ENCODE peak calls at places on chromosomes 1 and 21, in eight cellular contexts. C is NCI-H460; J is effector CD4-positive, alpha-beta T cell; Z is upper lobe of right lung; L is left colon; G is astrocyte of the cerebellum; O is HuH-7.5; I is tibial artery. N is an unnamed sample.

GRCh38 chr1:224791362-224791941 is 138.0 kb upstream of the DNAH14 start:
- DNase-seq in Z (no peak), J (no peak), O (no peak), C (no peak), I (no peak), G (no peak), L (no peak), N (no peak)

GRCh38 chr1:59879556-59879955 is 47.0 kb downstream of the CYP2J2 start:
- DNase-seq in L (peak), I (peak), C (peak), J (no peak), Z (no peak), O (peak), G (peak), N (no peak)

GRCh38 chr1:219027161-219027673 is 146.5 kb upstream of the LYPLAL1 start:
- DNase-seq in O (no peak), Z (no peak), C (no peak), J (no peak), L (no peak), G (no peak), I (no peak), N (no peak)

GRCh38 chr1:178267646-178268094 is 173.8 kb downstream of the RASAL2 start:
- DNase-seq in L (no peak), G (no peak), O (no peak), C (no peak), Z (no peak), I (no peak), J (no peak), N (no peak)

GRCh38 chr1:33560680-33561079 is 88.2 kb downstream of the ZSCAN20 start:
- DNase-seq in J (no peak), O (no peak), Z (no peak), G (no peak), L (no peak), C (no peak), I (no peak), N (no peak)

GRCh38 chr1:43978551-43979260 is at the start of gene B4GALT2:
- DNase-seq in I (no peak), J (no peak), C (no peak), L (peak), G (no peak), Z (peak), O (peak), N (no peak)

GRCh38 chr21:41243107-41243506 is 73.5 kb upstream of the FAM3B start:
- DNase-seq in C (no peak), L (no peak), Z (no peak), O (no peak), J (no peak), I (no peak), G (no peak), N (no peak)

GRCh38 chr1:169105434-169106094 is 926 bp upstream of the ATP1B1 start:
- DNase-seq in J (peak), Z (peak), O (peak), G (no peak), L (peak), I (peak), C (no peak), N (peak)

GRCh38 chr1:195591917-195592672 is 1016.1 kb downstream of the KCNT2 start:
- DNase-seq in G (peak), Z (no peak), L (no peak), O (no peak), J (no peak), C (peak), I (no peak), N (no peak)

GRCh38 chr1:222974496-222974895 is 159.7 kb downstream of the DISP1 start:
- DNase-seq in G (peak), L (no peak), I (no peak), C (no peak), Z (no peak), J (no peak), O (no peak), N (no peak)

GRCh38 chr1:183537405-183537804 is 52.9 kb downstream of the NCF2 start:
- DNase-seq in C (no peak), G (no peak), J (no peak), L (no peak), I (no peak), O (no peak), Z (no peak), N (no peak)

GRCh38 chr1:74502432-74502831 is 10.0 kb downstream of the LRRC53 start:
- DNase-seq in I (no peak), O (no peak), J (no peak), C (peak), Z (no peak), G (peak), L (no peak), N (no peak)

GRCh38 chr1:27832762-27833161 is 2.2 kb downstream of the PPP1R8 start:
- DNase-seq in O (no peak), I (no peak), Z (no peak), L (no peak), C (no peak), J (no peak), G (peak), N (no peak)

GRCh38 chr1:162019006-162019405 is 4.7 kb downstream of the OLFML2B start:
- DNase-seq in O (no peak), I (no peak), J (no peak), L (no peak), Z (no peak), C (no peak), G (peak), N (no peak)

GRCh38 chr1:41277371-41277994 is 35.4 kb upstream of the SCMH1 start:
- DNase-seq in I (no peak), O (no peak), Z (no peak), G (no peak), L (no peak), J (no peak), C (no peak), N (no peak)

GRCh38 chr1:81867235-81867634 is 66.5 kb downstream of the ADGRL2 start:
- DNase-seq in Z (no peak), O (no peak), L (no peak), G (no peak), I (no peak), C (no peak), J (no peak), N (no peak)

GRCh38 chr1:21334214-21335087 is 44.2 kb upstream of the ECE1 start:
- DNase-seq in J (peak), C (peak), O (no peak), Z (peak), I (peak), L (peak), G (peak), N (no peak)

GRCh38 chr1:159779403-159779851 is 1.3 kb upstream of the DUSP23 start:
- DNase-seq in I (peak), L (no peak), C (no peak), O (no peak), G (peak), Z (no peak), J (no peak), N (no peak)

GRCh38 chr1:84892657-84893618 is at the start of gene LPAR3:
- DNase-seq in I (no peak), Z (no peak), L (peak), C (no peak), G (no peak), J (no peak), O (peak), N (no peak)

GRCh38 chr21:44575307-44576024 is 1.9 kb downstream of the KRTAP10-4 start:
- DNase-seq in O (no peak), C (no peak), I (no peak), L (no peak), G (no peak), Z (no peak), J (no peak), N (peak)

GRCh38 chr1:1915911-1916835 is 1.1 kb downstream of the CALML6 start:
- DNase-seq in Z (no peak), L (no peak), C (no peak), O (no peak), J (no peak), I (no peak), G (no peak), N (no peak)

GRCh38 chr1:111738436-111739221 is 566 bp downstream of the INKA2 start:
- DNase-seq in G (no peak), I (peak), Z (peak), L (peak), J (peak), C (peak), O (peak), N (peak)

GRCh38 chr1:200954434-200954833 is 59.7 kb downstream of the INAVA start:
- DNase-seq in Z (no peak), O (no peak), C (no peak), L (no peak), I (no peak), G (no peak), J (no peak), N (no peak)

GRCh38 chr1:196324345-196324744 is 283.9 kb downstream of the KCNT2 start:
- DNase-seq in I (no peak), J (no peak), C (no peak), O (no peak), L (no peak), G (no peak), Z (no peak), N (no peak)

GRCh38 chr1:65744731-65745130 is 48.0 kb upstream of the PDE4B start:
- DNase-seq in J (no peak), O (no peak), C (no peak), L (no peak), G (no peak), Z (no peak), I (no peak), N (no peak)

N was measured in suprapubic skin.